ENCODE peak calls at places on chromosome 17, in five cellular contexts. One of them, this sample, is unnamed.

GRCh38 chr17:36736201-36737156 is 135.1 kb downstream of the MRM1 start:
- DNase-seq in IMR-90: no peak
- DNase-seq in ovary: no peak
- DNase-seq in GM12891: no peak
- DNase-seq in sigmoid colon: no peak
- DNase-seq in this sample: no peak

GRCh38 chr17:58557981-58558380 is 43.5 kb upstream of the MTMR4 start:
- DNase-seq in IMR-90: no peak
- DNase-seq in ovary: no peak
- DNase-seq in GM12891: no peak
- DNase-seq in sigmoid colon: no peak
- DNase-seq in this sample: no peak

GRCh38 chr17:16123531-16123930 is 91.8 kb downstream of the NCOR1 start:
- DNase-seq in IMR-90: no peak
- DNase-seq in ovary: no peak
- DNase-seq in GM12891: no peak
- DNase-seq in sigmoid colon: no peak
- DNase-seq in this sample: no peak

GRCh38 chr17:2095536-2095910 is 40.6 kb downstream of the HIC1 start:
- DNase-seq in IMR-90: no peak
- DNase-seq in ovary: no peak
- DNase-seq in GM12891: no peak
- DNase-seq in sigmoid colon: no peak
- DNase-seq in this sample: no peak

GRCh38 chr17:2695961-2696760 is 15.4 kb downstream of the CLUH start:
- DNase-seq in IMR-90: no peak
- DNase-seq in ovary: peak; percentile 17
- DNase-seq in GM12891: peak; percentile 22
- DNase-seq in sigmoid colon: peak; percentile 68
- DNase-seq in this sample: no peak

GRCh38 chr17:68759343-68760140 is 158.4 kb upstream of the FAM20A start:
- DNase-seq in IMR-90: peak; percentile 93
- DNase-seq in ovary: peak; percentile 87
- DNase-seq in GM12891: peak; percentile 47
- DNase-seq in sigmoid colon: peak; percentile 94
- DNase-seq in this sample: peak; percentile 77

GRCh38 chr17:949623-950338 is 29.8 kb downstream of the NXN start:
- DNase-seq in IMR-90: no peak
- DNase-seq in ovary: no peak
- DNase-seq in GM12891: no peak
- DNase-seq in sigmoid colon: no peak
- DNase-seq in this sample: no peak

GRCh38 chr17:78316867-78317816 is 42.7 kb downstream of the SOCS3 start:
- DNase-seq in IMR-90: peak; percentile 71
- DNase-seq in ovary: no peak
- DNase-seq in GM12891: no peak
- DNase-seq in sigmoid colon: no peak
- DNase-seq in this sample: no peak

GRCh38 chr17:2271985-2272702 is 31.4 kb downstream of the SMG6 start:
- DNase-seq in IMR-90: no peak
- DNase-seq in ovary: no peak
- DNase-seq in GM12891: no peak
- DNase-seq in sigmoid colon: no peak
- DNase-seq in this sample: no peak

GRCh38 chr17:81396278-81396721 is 1.0 kb downstream of the BAHCC1 start:
- DNase-seq in IMR-90: no peak
- DNase-seq in ovary: no peak
- DNase-seq in GM12891: no peak
- DNase-seq in sigmoid colon: no peak
- DNase-seq in this sample: no peak

GRCh38 chr17:55162556-55162946 is 102.2 kb upstream of the HLF start:
- DNase-seq in IMR-90: no peak
- DNase-seq in ovary: no peak
- DNase-seq in GM12891: no peak
- DNase-seq in sigmoid colon: no peak
- DNase-seq in this sample: no peak

GRCh38 chr17:7203391-7203790 is 16.2 kb downstream of the DLG4 start:
- DNase-seq in IMR-90: no peak
- DNase-seq in ovary: peak; percentile 49
- DNase-seq in GM12891: no peak
- DNase-seq in sigmoid colon: no peak
- DNase-seq in this sample: no peak

GRCh38 chr17:74678541-74678940 is 34.2 kb downstream of the CD300LF start:
- DNase-seq in IMR-90: no peak
- DNase-seq in ovary: no peak
- DNase-seq in GM12891: no peak
- DNase-seq in sigmoid colon: no peak
- DNase-seq in this sample: no peak

GRCh38 chr17:74682028-74682427 is 30.7 kb downstream of the CD300LF start:
- DNase-seq in IMR-90: no peak
- DNase-seq in ovary: no peak
- DNase-seq in GM12891: no peak
- DNase-seq in sigmoid colon: no peak
- DNase-seq in this sample: no peak

GRCh38 chr17:74680941-74681340 is 31.8 kb downstream of the CD300LF start:
- DNase-seq in IMR-90: no peak
- DNase-seq in ovary: no peak
- DNase-seq in GM12891: no peak
- DNase-seq in sigmoid colon: no peak
- DNase-seq in this sample: no peak

GRCh38 chr17:74682442-74683190 is 30.1 kb downstream of the CD300LF start:
- DNase-seq in IMR-90: no peak
- DNase-seq in ovary: no peak
- DNase-seq in GM12891: no peak
- DNase-seq in sigmoid colon: no peak
- DNase-seq in this sample: no peak

GRCh38 chr17:74677558-74678466 is 34.9 kb downstream of the CD300LF start:
- DNase-seq in IMR-90: peak; percentile 2
- DNase-seq in ovary: no peak
- DNase-seq in GM12891: no peak
- DNase-seq in sigmoid colon: no peak
- DNase-seq in this sample: no peak
- TF ChIP-seq POLR2A in IMR-90: no peak
- TF ChIP-seq POLR2A in ovary: no peak
- TF ChIP-seq POLR2A in GM12891: no peak
- TF ChIP-seq POLR2A in sigmoid colon: no peak
- TF ChIP-seq POLR2A in this sample: no peak

GRCh38 chr17:21251611-21252010 is 1.6 kb downstream of the NATD1 start:
- DNase-seq in IMR-90: no peak
- DNase-seq in ovary: no peak
- DNase-seq in GM12891: no peak
- DNase-seq in sigmoid colon: no peak
- DNase-seq in this sample: no peak

GRCh38 chr17:21253646-21254441 is 634 bp upstream of the NATD1 start:
- DNase-seq in IMR-90: no peak
- DNase-seq in ovary: no peak
- DNase-seq in GM12891: no peak
- DNase-seq in sigmoid colon: no peak
- DNase-seq in this sample: no peak

GRCh38 chr17:21252289-21252874 is 828 bp downstream of the NATD1 start:
- DNase-seq in IMR-90: no peak
- DNase-seq in ovary: no peak
- DNase-seq in GM12891: no peak
- DNase-seq in sigmoid colon: no peak
- DNase-seq in this sample: no peak

GRCh38 chr17:21250719-21251305 is 2.4 kb downstream of the NATD1 start:
- DNase-seq in IMR-90: no peak
- DNase-seq in ovary: no peak
- DNase-seq in GM12891: no peak
- DNase-seq in sigmoid colon: no peak
- DNase-seq in this sample: no peak

GRCh38 chr17:21252875-21253645 is at the start of gene NATD1:
- DNase-seq in IMR-90: peak; percentile 78
- DNase-seq in ovary: peak; percentile 83
- DNase-seq in GM12891: peak; percentile 86
- DNase-seq in sigmoid colon: peak; percentile 95
- DNase-seq in this sample: peak; percentile 93
- TF ChIP-seq POLR2A in IMR-90: no peak
- TF ChIP-seq POLR2A in ovary: no peak
- TF ChIP-seq POLR2A in GM12891: no peak
- TF ChIP-seq POLR2A in sigmoid colon: no peak
- TF ChIP-seq POLR2A in this sample: peak; percentile 54

GRCh38 chr17:32486091-32486700 is 597 bp upstream of the CDK5R1 start:
- DNase-seq in IMR-90: peak; percentile 61
- DNase-seq in ovary: peak; percentile 83
- DNase-seq in GM12891: peak; percentile 76
- DNase-seq in sigmoid colon: peak; percentile 79
- DNase-seq in this sample: peak; percentile 88
- TF ChIP-seq POLR2A in IMR-90: no peak
- TF ChIP-seq POLR2A in ovary: peak; percentile 41
- TF ChIP-seq POLR2A in GM12891: no peak
- TF ChIP-seq POLR2A in sigmoid colon: no peak
- TF ChIP-seq POLR2A in this sample: no peak

DNA sequence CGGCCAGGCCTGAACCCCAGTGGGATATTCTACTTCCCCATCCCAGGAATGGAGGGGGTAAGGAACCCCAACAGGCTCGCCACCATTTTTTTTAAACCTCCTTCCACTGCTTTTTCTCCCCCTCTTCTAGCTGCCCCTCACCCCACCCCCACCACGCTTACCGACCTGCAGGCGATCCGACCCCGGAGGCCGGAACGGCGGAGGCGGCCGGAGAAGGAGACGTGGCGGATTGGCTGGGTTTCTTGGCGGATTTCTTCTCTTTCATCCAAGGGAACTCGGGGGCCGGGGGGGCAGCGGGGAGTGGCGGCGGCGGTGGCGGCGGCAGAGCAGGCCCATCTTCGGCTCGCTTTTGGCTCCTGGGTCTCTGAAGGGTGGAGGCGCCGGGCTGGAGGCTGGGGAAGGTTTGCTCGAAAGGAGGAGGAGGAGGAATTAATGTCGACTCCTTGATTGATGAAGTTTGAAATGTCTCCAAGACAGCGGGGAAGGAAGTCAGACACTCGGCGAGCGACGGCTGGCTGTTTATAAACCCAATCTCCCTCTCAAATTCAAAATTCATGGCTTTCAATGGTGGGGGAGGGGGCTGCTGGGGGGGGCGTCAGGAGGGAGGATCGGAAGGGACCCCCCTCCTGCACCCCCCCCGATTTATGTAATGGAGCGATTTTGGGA is 420 bp downstream of the HOXB2 start:
- DNase-seq in IMR-90: peak; percentile 93
- DNase-seq in ovary: no peak
- DNase-seq in GM12891: no peak
- DNase-seq in sigmoid colon: peak; percentile 99
- DNase-seq in this sample: peak; percentile 79
- TF ChIP-seq POLR2A in IMR-90: peak; percentile 31
- TF ChIP-seq POLR2A in ovary: no peak
- TF ChIP-seq POLR2A in GM12891: no peak
- TF ChIP-seq POLR2A in sigmoid colon: peak; percentile 60
- TF ChIP-seq POLR2A in this sample: no peak

GRCh38 chr17:50691550-50692447 is 15.9 kb downstream of the ANKRD40 start:
- DNase-seq in IMR-90: no peak
- DNase-seq in ovary: no peak
- DNase-seq in GM12891: no peak
- DNase-seq in sigmoid colon: no peak
- DNase-seq in this sample: no peak
- TF ChIP-seq POLR2A in IMR-90: no peak
- TF ChIP-seq POLR2A in ovary: no peak
- TF ChIP-seq POLR2A in GM12891: no peak
- TF ChIP-seq POLR2A in sigmoid colon: no peak
- TF ChIP-seq POLR2A in this sample: no peak

GRCh38 chr17:18360518-18360917 is 2.8 kb downstream of the SHMT1 start:
- DNase-seq in IMR-90: no peak
- DNase-seq in ovary: no peak
- DNase-seq in GM12891: no peak
- DNase-seq in sigmoid colon: no peak
- DNase-seq in this sample: no peak

GRCh38 chr17:18363021-18363941 is at the start of gene SHMT1:
- DNase-seq in IMR-90: peak; percentile 77
- DNase-seq in ovary: peak; percentile 94
- DNase-seq in GM12891: peak; percentile 93
- DNase-seq in sigmoid colon: peak; percentile 98
- DNase-seq in this sample: peak; percentile 96

GRCh38 chr17:18364166-18364565 is 816 bp upstream of the SHMT1 start:
- DNase-seq in IMR-90: no peak
- DNase-seq in ovary: no peak
- DNase-seq in GM12891: no peak
- DNase-seq in sigmoid colon: no peak
- DNase-seq in this sample: no peak

GRCh38 chr17:18362509-18363020 is 785 bp downstream of the SHMT1 start:
- DNase-seq in IMR-90: no peak
- DNase-seq in ovary: peak; percentile 58
- DNase-seq in GM12891: no peak
- DNase-seq in sigmoid colon: peak; percentile 89
- DNase-seq in this sample: peak; percentile 56

DNA sequence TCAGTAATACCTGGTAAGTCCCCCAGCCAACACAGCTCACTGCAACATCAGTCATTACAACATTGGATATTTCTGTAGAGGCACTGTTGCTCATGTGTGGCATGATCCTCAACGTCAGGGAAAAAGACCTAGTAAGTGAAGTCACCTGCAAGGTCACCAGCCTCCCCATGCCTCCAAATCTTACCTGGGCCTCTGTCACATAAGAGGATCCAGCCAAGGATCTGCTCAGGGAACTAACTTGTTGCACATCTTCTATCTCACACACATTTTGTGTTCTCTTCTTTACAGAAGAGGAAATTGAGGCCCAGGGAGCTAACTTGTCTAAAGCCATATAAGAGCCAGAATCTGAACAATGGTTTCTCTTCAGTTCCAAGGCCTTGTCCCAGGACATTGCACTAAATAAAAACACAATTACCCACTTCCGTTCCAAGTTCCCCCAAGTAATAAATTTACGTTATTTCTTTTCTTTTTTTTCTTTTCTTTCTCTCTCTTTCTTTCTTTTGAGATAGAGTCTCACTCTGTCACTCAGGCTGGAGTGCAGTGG is 1.4 kb downstream of the SHMT1 start:
- DNase-seq in IMR-90: no peak
- DNase-seq in ovary: no peak
- DNase-seq in GM12891: no peak
- DNase-seq in sigmoid colon: no peak
- DNase-seq in this sample: no peak
- TF ChIP-seq POLR2A in IMR-90: no peak
- TF ChIP-seq POLR2A in ovary: no peak
- TF ChIP-seq POLR2A in GM12891: no peak
- TF ChIP-seq POLR2A in sigmoid colon: no peak
- TF ChIP-seq POLR2A in this sample: no peak

GRCh38 chr17:8223356-8224063 is 13.1 kb upstream of the AURKB start:
- DNase-seq in IMR-90: peak; percentile 47
- DNase-seq in ovary: peak; percentile 72
- DNase-seq in GM12891: no peak
- DNase-seq in sigmoid colon: peak; percentile 85
- DNase-seq in this sample: peak; percentile 77

GRCh38 chr17:8221663-8222379 is 11.4 kb upstream of the AURKB start:
- DNase-seq in IMR-90: peak; percentile 89
- DNase-seq in ovary: peak; percentile 91
- DNase-seq in GM12891: no peak
- DNase-seq in sigmoid colon: peak; percentile 92
- DNase-seq in this sample: peak; percentile 92

GRCh38 chr17:8222380-8222629 is 11.9 kb upstream of the AURKB start:
- DNase-seq in IMR-90: no peak
- DNase-seq in ovary: no peak
- DNase-seq in GM12891: no peak
- DNase-seq in sigmoid colon: no peak
- DNase-seq in this sample: no peak

GRCh38 chr17:8220783-8221662 is 10.6 kb upstream of the AURKB start:
- DNase-seq in IMR-90: peak; percentile 95
- DNase-seq in ovary: peak; percentile 95
- DNase-seq in GM12891: no peak
- DNase-seq in sigmoid colon: peak; percentile 96
- DNase-seq in this sample: peak; percentile 94

GRCh38 chr17:8222630-8223355 is 12.4 kb upstream of the AURKB start:
- DNase-seq in IMR-90: peak; percentile 93
- DNase-seq in ovary: peak; percentile 98
- DNase-seq in GM12891: no peak
- DNase-seq in sigmoid colon: peak; percentile 98
- DNase-seq in this sample: peak; percentile 90
- TF ChIP-seq POLR2A in IMR-90: peak; percentile 77
- TF ChIP-seq POLR2A in ovary: peak; percentile 84
- TF ChIP-seq POLR2A in GM12891: peak; percentile 85
- TF ChIP-seq POLR2A in sigmoid colon: peak; percentile 57
- TF ChIP-seq POLR2A in this sample: peak; percentile 74

This sample was measured in erythroblast.